ENCODE peak calls at places on chromosomes 1 and 21, in six cellular contexts. K is foreskin fibroblast; O is breast epithelium; C is stimulated activated naive B cell treated with anti-CD40 and anti-IgM and Interleukin-4, amounts not matched to agents 10 μg/mL and 1 μg/mL and 100 μg/mL, for 72 hours; S is stimulated activated CD4-positive, alpha-beta T cell treated with anti-CD3 and anti-CD28 coated beads, Interleukin-2, amount 100 ng/mL, for 48 hours; J is T-helper 1 cell. N is an unnamed sample.

GRCh38 chr1:212291505-212292134 is 6.4 kb downstream of the PPP2R5A start:
- DNase-seq in K (peak), O (no peak), C (no peak), S (no peak), J (no peak), N (no peak)

GRCh38 chr1:25658791-25659431 is 42.3 kb downstream of the MAN1C1 start:
- DNase-seq in K (no peak), O (no peak), C (peak), S (no peak), J (no peak), N (no peak)

GRCh38 chr21:24259241-24259640 is 1348.0 kb downstream of the MRPL39 start:
- DNase-seq in K (peak), O (no peak), C (no peak), S (no peak), J (no peak), N (no peak)

GRCh38 chr1:147171399-147172167 is 687 bp downstream of the PRKAB2 start:
- DNase-seq in K (peak), O (peak), C (no peak), S (no peak), J (no peak), N (no peak)

GRCh38 chr1:93735722-93736121 is 54.1 kb upstream of the BCAR3 start:
- DNase-seq in K (peak), O (no peak), C (no peak), S (no peak), J (no peak), N (no peak)

GRCh38 chr1:157104598-157105293 is 5.1 kb upstream of the ETV3L start:
- DNase-seq in K (peak), O (no peak), C (no peak), S (no peak), J (no peak), N (no peak)

GRCh38 chr1:146022403-146023127 is 1.0 kb upstream of the HJV start:
- DNase-seq in K (no peak), O (no peak), C (no peak), S (no peak), J (no peak), N (no peak)

GRCh38 chr1:44030606-44031050 is 634 bp downstream of the SLC6A9 start:
- DNase-seq in K (peak), O (no peak), C (peak), S (peak), J (no peak), N (peak)

GRCh38 chr1:238960071-238960470 is 426.3 kb upstream of the CHRM3 start:
- DNase-seq in K (no peak), O (peak), C (no peak), S (no peak), J (no peak), N (no peak)

GRCh38 chr21:43467785-43468184 is 40.9 kb upstream of the SIK1 start:
- DNase-seq in K (no peak), O (no peak), C (no peak), S (peak), J (no peak), N (no peak)